ENCODE peak calls at places on chromosomes 11 and 22, in five cellular contexts. One of them, this sample, is unnamed.

GRCh38 chr11:91041626-91042025 is 818.8 kb upstream of the CHORDC1 start:
- ATAC-seq in RWPE2: peak; percentile 33
- ATAC-seq in activated naive CD4-positive, alpha-beta T cell treated with anti-CD3 and anti-CD28 coated beads, Interleukin-2, amount 50 U/mL, for 72 hours: no peak
- ATAC-seq in T-cell: no peak
- ATAC-seq in heart right ventricle: no peak
- ATAC-seq in this sample: no peak

GRCh38 chr11:554824-555499 is 5.6 kb downstream of the LMNTD2 start:
- ATAC-seq in RWPE2: peak; percentile 54
- ATAC-seq in activated naive CD4-positive, alpha-beta T cell treated with anti-CD3 and anti-CD28 coated beads, Interleukin-2, amount 50 U/mL, for 72 hours: peak; percentile 81
- ATAC-seq in T-cell: peak; percentile 76
- ATAC-seq in heart right ventricle: peak; percentile 58
- ATAC-seq in this sample: peak; percentile 81

GRCh38 chr22:35328472-35328885 is 28.8 kb downstream of the TOM1 start:
- ATAC-seq in RWPE2: no peak
- ATAC-seq in activated naive CD4-positive, alpha-beta T cell treated with anti-CD3 and anti-CD28 coated beads, Interleukin-2, amount 50 U/mL, for 72 hours: no peak
- ATAC-seq in T-cell: no peak
- ATAC-seq in heart right ventricle: no peak
- ATAC-seq in this sample: no peak

GRCh38 chr22:50415426-50415825 is 59.4 kb downstream of the SBF1 start:
- ATAC-seq in RWPE2: no peak
- ATAC-seq in activated naive CD4-positive, alpha-beta T cell treated with anti-CD3 and anti-CD28 coated beads, Interleukin-2, amount 50 U/mL, for 72 hours: no peak
- ATAC-seq in T-cell: no peak
- ATAC-seq in heart right ventricle: no peak
- ATAC-seq in this sample: no peak

GRCh38 chr11:110526323-110526722 is 96.6 kb downstream of the FDX1 start:
- ATAC-seq in RWPE2: no peak
- ATAC-seq in activated naive CD4-positive, alpha-beta T cell treated with anti-CD3 and anti-CD28 coated beads, Interleukin-2, amount 50 U/mL, for 72 hours: no peak
- ATAC-seq in T-cell: no peak
- ATAC-seq in heart right ventricle: no peak
- ATAC-seq in this sample: no peak

GRCh38 chr22:24550028-24550901 is 4.7 kb downstream of the GUCD1 start:
- ATAC-seq in RWPE2: no peak
- ATAC-seq in activated naive CD4-positive, alpha-beta T cell treated with anti-CD3 and anti-CD28 coated beads, Interleukin-2, amount 50 U/mL, for 72 hours: no peak
- ATAC-seq in T-cell: no peak
- ATAC-seq in heart right ventricle: peak; percentile 32
- ATAC-seq in this sample: no peak

GRCh38 chr11:20407344-20407743 is 19.8 kb downstream of the PRMT3 start:
- ATAC-seq in RWPE2: no peak
- ATAC-seq in activated naive CD4-positive, alpha-beta T cell treated with anti-CD3 and anti-CD28 coated beads, Interleukin-2, amount 50 U/mL, for 72 hours: no peak
- ATAC-seq in T-cell: no peak
- ATAC-seq in heart right ventricle: no peak
- ATAC-seq in this sample: no peak

GRCh38 chr11:14262271-14262846 is 96.6 kb downstream of the RRAS2 start:
- ATAC-seq in RWPE2: no peak
- ATAC-seq in activated naive CD4-positive, alpha-beta T cell treated with anti-CD3 and anti-CD28 coated beads, Interleukin-2, amount 50 U/mL, for 72 hours: no peak
- ATAC-seq in T-cell: no peak
- ATAC-seq in heart right ventricle: no peak
- ATAC-seq in this sample: no peak

GRCh38 chr11:57648791-57649735 is 649 bp downstream of the YPEL4 start:
- ATAC-seq in RWPE2: no peak
- ATAC-seq in activated naive CD4-positive, alpha-beta T cell treated with anti-CD3 and anti-CD28 coated beads, Interleukin-2, amount 50 U/mL, for 72 hours: peak; percentile 12
- ATAC-seq in T-cell: no peak
- ATAC-seq in heart right ventricle: no peak
- ATAC-seq in this sample: no peak

GRCh38 chr11:14312736-14313438 is 46.1 kb downstream of the RRAS2 start:
- ATAC-seq in RWPE2: peak; percentile 41
- ATAC-seq in activated naive CD4-positive, alpha-beta T cell treated with anti-CD3 and anti-CD28 coated beads, Interleukin-2, amount 50 U/mL, for 72 hours: no peak
- ATAC-seq in T-cell: no peak
- ATAC-seq in heart right ventricle: no peak
- ATAC-seq in this sample: no peak

GRCh38 chr11:71138737-71139425 is 113.5 kb downstream of the SHANK2 start:
- ATAC-seq in RWPE2: no peak
- ATAC-seq in activated naive CD4-positive, alpha-beta T cell treated with anti-CD3 and anti-CD28 coated beads, Interleukin-2, amount 50 U/mL, for 72 hours: no peak
- ATAC-seq in T-cell: no peak
- ATAC-seq in heart right ventricle: no peak
- ATAC-seq in this sample: no peak

GRCh38 chr11:109120341-109120740 is 301.6 kb upstream of the C11orf87 start:
- ATAC-seq in RWPE2: no peak
- ATAC-seq in activated naive CD4-positive, alpha-beta T cell treated with anti-CD3 and anti-CD28 coated beads, Interleukin-2, amount 50 U/mL, for 72 hours: no peak
- ATAC-seq in T-cell: no peak
- ATAC-seq in heart right ventricle: no peak
- ATAC-seq in this sample: no peak

GRCh38 chr11:34647131-34647530 is 26.2 kb downstream of the EHF start:
- ATAC-seq in RWPE2: no peak
- ATAC-seq in activated naive CD4-positive, alpha-beta T cell treated with anti-CD3 and anti-CD28 coated beads, Interleukin-2, amount 50 U/mL, for 72 hours: no peak
- ATAC-seq in T-cell: no peak
- ATAC-seq in heart right ventricle: no peak
- ATAC-seq in this sample: no peak

GRCh38 chr11:128484172-128484571 is 103.2 kb downstream of the ETS1 start:
- ATAC-seq in RWPE2: no peak
- ATAC-seq in activated naive CD4-positive, alpha-beta T cell treated with anti-CD3 and anti-CD28 coated beads, Interleukin-2, amount 50 U/mL, for 72 hours: no peak
- ATAC-seq in T-cell: no peak
- ATAC-seq in heart right ventricle: no peak
- ATAC-seq in this sample: no peak

GRCh38 chr22:37713761-37714160 is 16.9 kb downstream of the TRIOBP start:
- ATAC-seq in RWPE2: no peak
- ATAC-seq in activated naive CD4-positive, alpha-beta T cell treated with anti-CD3 and anti-CD28 coated beads, Interleukin-2, amount 50 U/mL, for 72 hours: no peak
- ATAC-seq in T-cell: no peak
- ATAC-seq in heart right ventricle: no peak
- ATAC-seq in this sample: no peak

GRCh38 chr11:1195690-1196515 is 27.0 kb upstream of the MUC5B start:
- ATAC-seq in RWPE2: no peak
- ATAC-seq in activated naive CD4-positive, alpha-beta T cell treated with anti-CD3 and anti-CD28 coated beads, Interleukin-2, amount 50 U/mL, for 72 hours: no peak
- ATAC-seq in T-cell: no peak
- ATAC-seq in heart right ventricle: no peak
- ATAC-seq in this sample: no peak

GRCh38 chr22:37571258-37571991 is 8.5 kb downstream of the LGALS2 start:
- ATAC-seq in RWPE2: peak; percentile 46
- ATAC-seq in activated naive CD4-positive, alpha-beta T cell treated with anti-CD3 and anti-CD28 coated beads, Interleukin-2, amount 50 U/mL, for 72 hours: no peak
- ATAC-seq in T-cell: no peak
- ATAC-seq in heart right ventricle: no peak
- ATAC-seq in this sample: no peak

GRCh38 chr11:11976476-11977187 is 31.8 kb downstream of the DKK3 start:
- ATAC-seq in RWPE2: no peak
- ATAC-seq in activated naive CD4-positive, alpha-beta T cell treated with anti-CD3 and anti-CD28 coated beads, Interleukin-2, amount 50 U/mL, for 72 hours: no peak
- ATAC-seq in T-cell: no peak
- ATAC-seq in heart right ventricle: peak; percentile 36
- ATAC-seq in this sample: no peak

GRCh38 chr11:75507571-75507970 is 18.2 kb downstream of the GDPD5 start:
- ATAC-seq in RWPE2: no peak
- ATAC-seq in activated naive CD4-positive, alpha-beta T cell treated with anti-CD3 and anti-CD28 coated beads, Interleukin-2, amount 50 U/mL, for 72 hours: no peak
- ATAC-seq in T-cell: no peak
- ATAC-seq in heart right ventricle: no peak
- ATAC-seq in this sample: no peak

GRCh38 chr11:1523077-1523476 is 36.5 kb upstream of the MOB2 start:
- ATAC-seq in RWPE2: no peak
- ATAC-seq in activated naive CD4-positive, alpha-beta T cell treated with anti-CD3 and anti-CD28 coated beads, Interleukin-2, amount 50 U/mL, for 72 hours: no peak
- ATAC-seq in T-cell: no peak
- ATAC-seq in heart right ventricle: no peak
- ATAC-seq in this sample: no peak

GRCh38 chr22:46682011-46682731 is 55.9 kb downstream of the CERK start:
- ATAC-seq in RWPE2: no peak
- ATAC-seq in activated naive CD4-positive, alpha-beta T cell treated with anti-CD3 and anti-CD28 coated beads, Interleukin-2, amount 50 U/mL, for 72 hours: no peak
- ATAC-seq in T-cell: no peak
- ATAC-seq in heart right ventricle: no peak
- ATAC-seq in this sample: no peak

GRCh38 chr22:40560551-40560950 is 76.0 kb downstream of the MRTFA start:
- ATAC-seq in RWPE2: no peak
- ATAC-seq in activated naive CD4-positive, alpha-beta T cell treated with anti-CD3 and anti-CD28 coated beads, Interleukin-2, amount 50 U/mL, for 72 hours: peak; percentile 33
- ATAC-seq in T-cell: no peak
- ATAC-seq in heart right ventricle: no peak
- ATAC-seq in this sample: no peak

GRCh38 chr11:44559207-44559943 is 6.1 kb upstream of the CD82 start:
- ATAC-seq in RWPE2: no peak
- ATAC-seq in activated naive CD4-positive, alpha-beta T cell treated with anti-CD3 and anti-CD28 coated beads, Interleukin-2, amount 50 U/mL, for 72 hours: peak; percentile 82
- ATAC-seq in T-cell: no peak
- ATAC-seq in heart right ventricle: no peak
- ATAC-seq in this sample: peak; percentile 90

GRCh38 chr11:395866-396265 is 1.9 kb downstream of the PKP3 start:
- ATAC-seq in RWPE2: no peak
- ATAC-seq in activated naive CD4-positive, alpha-beta T cell treated with anti-CD3 and anti-CD28 coated beads, Interleukin-2, amount 50 U/mL, for 72 hours: no peak
- ATAC-seq in T-cell: no peak
- ATAC-seq in heart right ventricle: no peak
- ATAC-seq in this sample: no peak

GRCh38 chr22:31177420-31178162 is 17.6 kb downstream of the RNF185 start:
- ATAC-seq in RWPE2: peak; percentile 77
- ATAC-seq in activated naive CD4-positive, alpha-beta T cell treated with anti-CD3 and anti-CD28 coated beads, Interleukin-2, amount 50 U/mL, for 72 hours: no peak
- ATAC-seq in T-cell: no peak
- ATAC-seq in heart right ventricle: no peak
- ATAC-seq in this sample: no peak

GRCh38 chr22:46783721-46784120 is 21.3 kb downstream of the TBC1D22A start:
- ATAC-seq in RWPE2: no peak
- ATAC-seq in activated naive CD4-positive, alpha-beta T cell treated with anti-CD3 and anti-CD28 coated beads, Interleukin-2, amount 50 U/mL, for 72 hours: no peak
- ATAC-seq in T-cell: no peak
- ATAC-seq in heart right ventricle: no peak
- ATAC-seq in this sample: no peak

GRCh38 chr22:25068701-25069100 is 116.2 kb downstream of the KIAA1671 start:
- ATAC-seq in RWPE2: no peak
- ATAC-seq in activated naive CD4-positive, alpha-beta T cell treated with anti-CD3 and anti-CD28 coated beads, Interleukin-2, amount 50 U/mL, for 72 hours: peak; percentile 26
- ATAC-seq in T-cell: peak; percentile 12
- ATAC-seq in heart right ventricle: no peak
- ATAC-seq in this sample: no peak

GRCh38 chr11:10268746-10269487 is 25.1 kb downstream of the SBF2 start:
- ATAC-seq in RWPE2: peak; percentile 56
- ATAC-seq in activated naive CD4-positive, alpha-beta T cell treated with anti-CD3 and anti-CD28 coated beads, Interleukin-2, amount 50 U/mL, for 72 hours: no peak
- ATAC-seq in T-cell: no peak
- ATAC-seq in heart right ventricle: no peak
- ATAC-seq in this sample: no peak

GRCh38 chr11:70776914-70777532 is 378.7 kb downstream of the CTTN start:
- ATAC-seq in RWPE2: no peak
- ATAC-seq in activated naive CD4-positive, alpha-beta T cell treated with anti-CD3 and anti-CD28 coated beads, Interleukin-2, amount 50 U/mL, for 72 hours: no peak
- ATAC-seq in T-cell: no peak
- ATAC-seq in heart right ventricle: no peak
- ATAC-seq in this sample: no peak

GRCh38 chr22:36510966-36511881 is 4.4 kb upstream of the FOXRED2 start:
- ATAC-seq in RWPE2: peak; percentile 35
- ATAC-seq in activated naive CD4-positive, alpha-beta T cell treated with anti-CD3 and anti-CD28 coated beads, Interleukin-2, amount 50 U/mL, for 72 hours: no peak
- ATAC-seq in T-cell: no peak
- ATAC-seq in heart right ventricle: no peak
- ATAC-seq in this sample: no peak

GRCh38 chr11:36510567-36511020 is 522 bp upstream of the TRAF6 start:
- ATAC-seq in RWPE2: peak; percentile 36
- ATAC-seq in activated naive CD4-positive, alpha-beta T cell treated with anti-CD3 and anti-CD28 coated beads, Interleukin-2, amount 50 U/mL, for 72 hours: no peak
- ATAC-seq in T-cell: no peak
- ATAC-seq in heart right ventricle: peak; percentile 36
- ATAC-seq in this sample: no peak

GRCh38 chr22:39946571-39947407 is 13.4 kb upstream of the TMA7B start:
- ATAC-seq in RWPE2: no peak
- ATAC-seq in activated naive CD4-positive, alpha-beta T cell treated with anti-CD3 and anti-CD28 coated beads, Interleukin-2, amount 50 U/mL, for 72 hours: no peak
- ATAC-seq in T-cell: no peak
- ATAC-seq in heart right ventricle: no peak
- ATAC-seq in this sample: peak; percentile 91

GRCh38 chr11:43135966-43136534 is 175.7 kb upstream of the API5 start:
- ATAC-seq in RWPE2: no peak
- ATAC-seq in activated naive CD4-positive, alpha-beta T cell treated with anti-CD3 and anti-CD28 coated beads, Interleukin-2, amount 50 U/mL, for 72 hours: no peak
- ATAC-seq in T-cell: no peak
- ATAC-seq in heart right ventricle: no peak
- ATAC-seq in this sample: no peak

GRCh38 chr11:6498121-6498520 is 1.0 kb downstream of the DNHD1 start:
- ATAC-seq in RWPE2: no peak
- ATAC-seq in activated naive CD4-positive, alpha-beta T cell treated with anti-CD3 and anti-CD28 coated beads, Interleukin-2, amount 50 U/mL, for 72 hours: no peak
- ATAC-seq in T-cell: no peak
- ATAC-seq in heart right ventricle: peak; percentile 59
- ATAC-seq in this sample: no peak

GRCh38 chr11:46116007-46116711 is 5.1 kb downstream of the PHF21A start:
- ATAC-seq in RWPE2: no peak
- ATAC-seq in activated naive CD4-positive, alpha-beta T cell treated with anti-CD3 and anti-CD28 coated beads, Interleukin-2, amount 50 U/mL, for 72 hours: no peak
- ATAC-seq in T-cell: no peak
- ATAC-seq in heart right ventricle: no peak
- ATAC-seq in this sample: no peak

GRCh38 chr22:30856699-30857098 is 111.9 kb downstream of the MORC2 start:
- ATAC-seq in RWPE2: no peak
- ATAC-seq in activated naive CD4-positive, alpha-beta T cell treated with anti-CD3 and anti-CD28 coated beads, Interleukin-2, amount 50 U/mL, for 72 hours: no peak
- ATAC-seq in T-cell: no peak
- ATAC-seq in heart right ventricle: no peak
- ATAC-seq in this sample: no peak

GRCh38 chr11:46309669-46310288 is 32.3 kb downstream of the CREB3L1 start:
- ATAC-seq in RWPE2: no peak
- ATAC-seq in activated naive CD4-positive, alpha-beta T cell treated with anti-CD3 and anti-CD28 coated beads, Interleukin-2, amount 50 U/mL, for 72 hours: peak; percentile 65
- ATAC-seq in T-cell: no peak
- ATAC-seq in heart right ventricle: peak; percentile 8
- ATAC-seq in this sample: peak; percentile 91

GRCh38 chr11:72238492-72239295 is 5.3 kb downstream of the PHOX2A start:
- ATAC-seq in RWPE2: no peak
- ATAC-seq in activated naive CD4-positive, alpha-beta T cell treated with anti-CD3 and anti-CD28 coated beads, Interleukin-2, amount 50 U/mL, for 72 hours: no peak
- ATAC-seq in T-cell: no peak
- ATAC-seq in heart right ventricle: no peak
- ATAC-seq in this sample: no peak

GRCh38 chr11:82405392-82405791 is 328.3 kb downstream of the FAM181B start:
- ATAC-seq in RWPE2: no peak
- ATAC-seq in activated naive CD4-positive, alpha-beta T cell treated with anti-CD3 and anti-CD28 coated beads, Interleukin-2, amount 50 U/mL, for 72 hours: no peak
- ATAC-seq in T-cell: no peak
- ATAC-seq in heart right ventricle: peak; percentile 53
- ATAC-seq in this sample: no peak

GRCh38 chr11:78057462-78058055 is 6.1 kb upstream of the THRSP start:
- ATAC-seq in RWPE2: no peak
- ATAC-seq in activated naive CD4-positive, alpha-beta T cell treated with anti-CD3 and anti-CD28 coated beads, Interleukin-2, amount 50 U/mL, for 72 hours: no peak
- ATAC-seq in T-cell: no peak
- ATAC-seq in heart right ventricle: no peak
- ATAC-seq in this sample: no peak

This sample was measured in stimulated activated memory B cell treated with anti-CD40 and anti-IgM and Interleukin-4, amounts not matched to agents 10 μg/mL and 1 μg/mL and 100 μg/mL, for 72 hours.